ENCODE peak calls at places on chromosomes 13 and 19, in four cellular contexts. One of them, this sample, is unnamed.

GRCh38 chr13:30713133-30713532 is 22.2 kb upstream of the ALOX5AP start:
- DNase-seq in SK-N-SH: no peak
- DNase-seq in upper lobe of left lung: peak
- DNase-seq in transverse colon: peak
- DNase-seq in this sample: no peak

GRCh38 chr13:75153834-75154233 is 328.1 kb downstream of the TBC1D4 start:
- DNase-seq in SK-N-SH: no peak
- DNase-seq in upper lobe of left lung: no peak
- DNase-seq in transverse colon: no peak
- DNase-seq in this sample: no peak

GRCh38 chr19:50922316-50922853 is 11.2 kb upstream of the KLK4 start:
- DNase-seq in SK-N-SH: peak
- DNase-seq in upper lobe of left lung: peak
- DNase-seq in transverse colon: peak
- DNase-seq in this sample: peak

GRCh38 chr13:107743523-107743922 is 471.8 kb downstream of the LIG4 start:
- DNase-seq in SK-N-SH: no peak
- DNase-seq in upper lobe of left lung: no peak
- DNase-seq in transverse colon: no peak
- DNase-seq in this sample: no peak

GRCh38 chr13:27868639-27869435 is 51.0 kb upstream of the PDX1 start:
- DNase-seq in SK-N-SH: no peak
- DNase-seq in upper lobe of left lung: no peak
- DNase-seq in transverse colon: no peak
- DNase-seq in this sample: no peak

GRCh38 chr19:17506745-17507144 is 4.7 kb upstream of the PGLS start:
- DNase-seq in SK-N-SH: no peak
- DNase-seq in upper lobe of left lung: no peak
- DNase-seq in transverse colon: no peak
- DNase-seq in this sample: no peak

GRCh38 chr13:20717581-20718542 is 14.4 kb downstream of the IL17D start:
- DNase-seq in SK-N-SH: no peak
- DNase-seq in upper lobe of left lung: no peak
- DNase-seq in transverse colon: no peak
- DNase-seq in this sample: no peak

GRCh38 chr13:48615017-48615416 is 38.7 kb upstream of the CYSLTR2 start:
- DNase-seq in SK-N-SH: no peak
- DNase-seq in upper lobe of left lung: no peak
- DNase-seq in transverse colon: no peak
- DNase-seq in this sample: no peak

GRCh38 chr13:71801781-71802180 is 65.2 kb downstream of the DACH1 start:
- DNase-seq in SK-N-SH: peak
- DNase-seq in upper lobe of left lung: no peak
- DNase-seq in transverse colon: no peak
- DNase-seq in this sample: no peak

GRCh38 chr19:32581704-32582164 is 744 bp downstream of the PDCD5 start:
- DNase-seq in SK-N-SH: peak
- DNase-seq in upper lobe of left lung: peak
- DNase-seq in transverse colon: peak
- DNase-seq in this sample: no peak

GRCh38 chr19:1862068-1862423 is 1.3 kb downstream of the KLF16 start:
- DNase-seq in SK-N-SH: no peak
- DNase-seq in upper lobe of left lung: no peak
- DNase-seq in transverse colon: no peak
- DNase-seq in this sample: no peak

GRCh38 chr13:34722931-34723330 is 219.1 kb upstream of the NBEA start:
- DNase-seq in SK-N-SH: no peak
- DNase-seq in upper lobe of left lung: no peak
- DNase-seq in transverse colon: no peak
- DNase-seq in this sample: no peak

GRCh38 chr19:51305479-51305878 is 6.0 kb upstream of the IGLON5 start:
- DNase-seq in SK-N-SH: no peak
- DNase-seq in upper lobe of left lung: no peak
- DNase-seq in transverse colon: no peak
- DNase-seq in this sample: no peak

GRCh38 chr13:80040219-80040976 is 300.5 kb downstream of the SPRY2 start:
- DNase-seq in SK-N-SH: no peak
- DNase-seq in upper lobe of left lung: no peak
- DNase-seq in transverse colon: no peak
- DNase-seq in this sample: no peak

GRCh38 chr19:20359933-20360720 is 193.1 kb downstream of the ZNF486 start:
- DNase-seq in SK-N-SH: peak
- DNase-seq in upper lobe of left lung: no peak
- DNase-seq in transverse colon: no peak
- DNase-seq in this sample: no peak

GRCh38 chr19:7293795-7294570 is at the start of gene INSR:
- DNase-seq in SK-N-SH: peak
- DNase-seq in upper lobe of left lung: peak
- DNase-seq in transverse colon: peak
- DNase-seq in this sample: peak

GRCh38 chr13:42001580-42001979 is 40.7 kb upstream of the VWA8 start:
- DNase-seq in SK-N-SH: no peak
- DNase-seq in upper lobe of left lung: peak
- DNase-seq in transverse colon: no peak
- DNase-seq in this sample: no peak

GRCh38 chr13:101457176-101457575 is 4.7 kb downstream of the ITGBL1 start:
- DNase-seq in SK-N-SH: no peak
- DNase-seq in upper lobe of left lung: no peak
- DNase-seq in transverse colon: no peak
- DNase-seq in this sample: no peak

GRCh38 chr13:75226092-75226491 is 255.9 kb downstream of the TBC1D4 start:
- DNase-seq in SK-N-SH: no peak
- DNase-seq in upper lobe of left lung: peak
- DNase-seq in transverse colon: no peak
- DNase-seq in this sample: no peak

GRCh38 chr19:11046608-11047354 is 42.5 kb upstream of the LDLR start:
- DNase-seq in SK-N-SH: no peak
- DNase-seq in upper lobe of left lung: no peak
- DNase-seq in transverse colon: no peak
- DNase-seq in this sample: no peak

GRCh38 chr19:44951179-44952159 is 3.7 kb upstream of the CLPTM1 start:
- DNase-seq in SK-N-SH: peak
- DNase-seq in upper lobe of left lung: peak
- DNase-seq in transverse colon: peak
- DNase-seq in this sample: peak

GRCh38 chr13:88086577-88086976 is 415.4 kb downstream of the SLITRK5 start:
- DNase-seq in SK-N-SH: no peak
- DNase-seq in upper lobe of left lung: no peak
- DNase-seq in transverse colon: no peak
- DNase-seq in this sample: no peak

GRCh38 chr13:100438059-100438788 is 150.4 kb downstream of the GGACT start:
- DNase-seq in SK-N-SH: no peak
- DNase-seq in upper lobe of left lung: no peak
- DNase-seq in transverse colon: no peak
- DNase-seq in this sample: no peak

GRCh38 chr13:42740753-42741152 is 40.6 kb upstream of the FAM216B start:
- DNase-seq in SK-N-SH: peak
- DNase-seq in upper lobe of left lung: peak
- DNase-seq in transverse colon: peak
- DNase-seq in this sample: no peak

GRCh38 chr13:37488682-37489081 is 109.9 kb downstream of the POSTN start:
- DNase-seq in SK-N-SH: no peak
- DNase-seq in upper lobe of left lung: no peak
- DNase-seq in transverse colon: no peak
- DNase-seq in this sample: no peak

GRCh38 chr19:38911388-38912004 is 490 bp downstream of the CCER2 start:
- DNase-seq in SK-N-SH: no peak
- DNase-seq in upper lobe of left lung: no peak
- DNase-seq in transverse colon: no peak
- DNase-seq in this sample: no peak

GRCh38 chr19:38912600-38913514 is 871 bp upstream of the CCER2 start:
- DNase-seq in SK-N-SH: no peak
- DNase-seq in upper lobe of left lung: no peak
- DNase-seq in transverse colon: no peak
- DNase-seq in this sample: peak

GRCh38 chr19:38907670-38908069 is 4.3 kb downstream of the CCER2 start:
- DNase-seq in SK-N-SH: no peak
- DNase-seq in upper lobe of left lung: no peak
- DNase-seq in transverse colon: no peak
- DNase-seq in this sample: no peak

GRCh38 chr19:38908854-38909253 is 3.1 kb downstream of the CCER2 start:
- DNase-seq in SK-N-SH: no peak
- DNase-seq in upper lobe of left lung: no peak
- DNase-seq in transverse colon: no peak
- DNase-seq in this sample: no peak

GRCh38 chr19:38910488-38910887 is 1.5 kb downstream of the CCER2 start:
- DNase-seq in SK-N-SH: no peak
- DNase-seq in upper lobe of left lung: no peak
- DNase-seq in transverse colon: no peak
- DNase-seq in this sample: no peak
- TF ChIP-seq POLR2AphosphoS5 in SK-N-SH: no peak
- TF ChIP-seq POLR2AphosphoS5 in upper lobe of left lung: no peak
- TF ChIP-seq POLR2AphosphoS5 in transverse colon: no peak
- TF ChIP-seq POLR2AphosphoS5 in this sample: no peak

GRCh38 chr19:56367829-56368711 is 25.3 kb downstream of the ZNF582 start:
- DNase-seq in SK-N-SH: peak
- DNase-seq in upper lobe of left lung: peak
- DNase-seq in transverse colon: peak
- DNase-seq in this sample: peak
- TF ChIP-seq POLR2AphosphoS5 in SK-N-SH: peak
- TF ChIP-seq POLR2AphosphoS5 in upper lobe of left lung: peak
- TF ChIP-seq POLR2AphosphoS5 in transverse colon: peak
- TF ChIP-seq POLR2AphosphoS5 in this sample: no peak

GRCh38 chr13:112213467-112214245 is 146.7 kb downstream of the SOX1 start:
- DNase-seq in SK-N-SH: no peak
- DNase-seq in upper lobe of left lung: peak
- DNase-seq in transverse colon: peak
- DNase-seq in this sample: no peak
- TF ChIP-seq POLR2AphosphoS5 in SK-N-SH: no peak
- TF ChIP-seq POLR2AphosphoS5 in upper lobe of left lung: no peak
- TF ChIP-seq POLR2AphosphoS5 in transverse colon: no peak
- TF ChIP-seq POLR2AphosphoS5 in this sample: no peak

DNA sequence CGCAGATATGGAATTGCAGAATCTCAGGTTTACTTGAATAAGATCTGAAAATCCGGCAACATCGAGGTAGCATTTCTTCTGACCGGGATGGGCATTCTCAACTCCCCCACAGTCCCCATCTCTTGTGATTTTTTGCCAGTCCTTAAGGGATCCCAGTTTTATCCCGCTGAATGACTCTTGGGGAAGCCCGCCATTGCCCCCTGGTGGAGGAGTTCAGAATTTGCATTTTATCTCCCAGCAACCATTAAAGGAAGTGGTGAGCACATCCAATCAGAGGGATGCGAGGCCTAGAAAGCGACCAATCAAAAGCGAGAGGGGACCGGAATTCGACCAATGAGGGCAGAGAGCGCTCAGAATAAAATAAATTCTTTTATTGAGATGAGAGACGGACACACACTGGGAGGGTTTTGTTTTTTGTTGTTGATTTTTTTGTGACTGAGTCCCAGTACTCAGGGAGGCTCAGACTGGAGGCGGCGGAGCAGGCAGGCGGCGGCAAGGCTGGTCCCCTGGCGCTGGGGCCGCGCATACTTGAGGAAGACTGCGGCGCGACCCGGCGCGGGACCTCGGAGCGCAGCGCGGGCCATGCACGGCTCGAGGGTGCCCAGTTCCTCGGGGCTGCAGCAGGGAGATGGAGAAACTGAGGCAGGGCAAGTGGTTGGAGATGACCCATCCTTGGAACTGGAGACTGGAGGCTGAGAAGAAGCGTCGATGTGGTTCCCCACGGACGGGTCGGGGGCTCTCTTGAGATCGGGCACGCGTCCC is 3.9 kb upstream of the TTC9B start:
- DNase-seq in SK-N-SH: peak
- DNase-seq in upper lobe of left lung: peak
- DNase-seq in transverse colon: peak
- DNase-seq in this sample: peak
- TF ChIP-seq POLR2AphosphoS5 in SK-N-SH: no peak
- TF ChIP-seq POLR2AphosphoS5 in upper lobe of left lung: no peak
- TF ChIP-seq POLR2AphosphoS5 in transverse colon: no peak
- TF ChIP-seq POLR2AphosphoS5 in this sample: no peak